ENCODE peak calls at places on chromosomes 11 and 22, in five cellular contexts. One of them, this sample, is unnamed.

GRCh38 chr11:110812334-110812733 is 100.1 kb upstream of the ARHGAP20 start:
- ATAC-seq in PC-3: no peak
- ATAC-seq in HepG2: no peak
- ATAC-seq in body of pancreas: no peak
- ATAC-seq in right cardiac atrium: no peak
- ATAC-seq in this sample: no peak

GRCh38 chr11:105202844-105203548 is 63.4 kb upstream of the CARD18 start:
- ATAC-seq in body of pancreas: peak; percentile 96
- ATAC-seq in PC-3: peak; percentile 74
- ATAC-seq in HepG2: peak; percentile 96
- ATAC-seq in right cardiac atrium: no peak
- ATAC-seq in this sample: no peak

GRCh38 chr11:8608646-8609045 is 14.6 kb upstream of the STK33 start:
- ATAC-seq in HepG2: no peak
- ATAC-seq in right cardiac atrium: no peak
- ATAC-seq in PC-3: no peak
- ATAC-seq in body of pancreas: no peak
- ATAC-seq in this sample: no peak

GRCh38 chr11:87437133-87437843 is 399.6 kb downstream of the TMEM135 start:
- ATAC-seq in HepG2: no peak
- ATAC-seq in right cardiac atrium: no peak
- ATAC-seq in body of pancreas: no peak
- ATAC-seq in PC-3: peak; percentile 18
- ATAC-seq in this sample: no peak

GRCh38 chr11:48017105-48017874 is 36.9 kb downstream of the PTPRJ start:
- ATAC-seq in right cardiac atrium: no peak
- ATAC-seq in HepG2: no peak
- ATAC-seq in PC-3: no peak
- ATAC-seq in body of pancreas: no peak
- ATAC-seq in this sample: no peak

GRCh38 chr11:7160814-7161489 is 72.2 kb downstream of the RBMXL2 start:
- ATAC-seq in PC-3: peak; percentile 92
- ATAC-seq in body of pancreas: no peak
- ATAC-seq in HepG2: no peak
- ATAC-seq in right cardiac atrium: no peak
- ATAC-seq in this sample: no peak

GRCh38 chr11:114163830-114164401 is 104.4 kb downstream of the ZBTB16 start:
- ATAC-seq in right cardiac atrium: peak; percentile 33
- ATAC-seq in body of pancreas: no peak
- ATAC-seq in PC-3: no peak
- ATAC-seq in HepG2: no peak
- ATAC-seq in this sample: peak; percentile 61

GRCh38 chr11:46472662-46472994 is 81.1 kb upstream of the CHRM4 start:
- ATAC-seq in PC-3: peak; percentile 43
- ATAC-seq in HepG2: peak; percentile 69
- ATAC-seq in body of pancreas: peak; percentile 84
- ATAC-seq in right cardiac atrium: peak; percentile 76
- ATAC-seq in this sample: no peak

GRCh38 chr11:75543808-75544207 is 18.1 kb upstream of the GDPD5 start:
- ATAC-seq in PC-3: no peak
- ATAC-seq in right cardiac atrium: no peak
- ATAC-seq in body of pancreas: no peak
- ATAC-seq in HepG2: no peak
- ATAC-seq in this sample: no peak

GRCh38 chr11:31676280-31676982 is 134.7 kb downstream of the PAX6 start:
- ATAC-seq in HepG2: no peak
- ATAC-seq in body of pancreas: no peak
- ATAC-seq in right cardiac atrium: no peak
- ATAC-seq in PC-3: no peak
- ATAC-seq in this sample: no peak

GRCh38 chr22:30945653-30946052 is 22.9 kb downstream of the MORC2 start:
- ATAC-seq in body of pancreas: no peak
- ATAC-seq in PC-3: no peak
- ATAC-seq in right cardiac atrium: no peak
- ATAC-seq in HepG2: no peak
- ATAC-seq in this sample: no peak
- H3K27ac ChIP-seq in body of pancreas: no peak overlapping the region
- H3K27ac ChIP-seq in PC-3: no peak overlapping the region
- H3K27ac ChIP-seq in right cardiac atrium: no peak overlapping the region
- H3K27ac ChIP-seq in HepG2: no peak overlapping the region
- H3K27ac ChIP-seq in this sample: no peak overlapping the region

DNA sequence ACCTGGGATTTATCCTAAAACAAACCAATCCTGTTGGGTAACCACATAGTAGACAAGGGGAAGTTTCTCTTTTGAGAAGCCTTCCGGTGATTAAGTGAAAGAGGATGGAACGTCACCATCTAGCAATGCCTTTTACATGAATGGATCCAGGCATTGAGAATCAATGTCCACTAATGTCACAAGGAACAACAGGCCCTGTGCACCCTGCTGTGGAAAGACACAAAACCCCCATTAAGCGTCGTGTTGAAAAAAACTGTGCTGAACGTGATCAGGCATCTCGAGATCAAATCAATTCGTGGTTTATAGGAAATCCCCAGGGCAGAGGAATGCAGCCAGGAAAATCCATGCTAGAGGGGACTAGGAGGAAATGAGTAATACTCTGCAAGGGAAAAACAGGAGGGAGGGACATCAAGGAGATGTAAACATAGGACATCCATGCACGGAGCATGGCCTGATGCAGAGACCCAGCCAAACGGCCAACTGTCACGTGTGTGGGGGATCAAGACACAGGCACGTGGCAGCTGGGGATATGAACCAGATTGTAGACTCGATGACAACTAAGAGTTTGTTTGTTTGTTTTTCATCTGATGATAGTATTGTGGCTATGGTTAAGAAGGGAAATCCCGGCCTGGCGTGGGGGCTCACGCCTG is 38.6 kb upstream of the CARS1 start:
- ATAC-seq in body of pancreas: peak; percentile 55
- ATAC-seq in HepG2: no peak
- ATAC-seq in PC-3: peak; percentile 77
- ATAC-seq in right cardiac atrium: peak; percentile 75
- ATAC-seq in this sample: peak; percentile 46
- H3K27me3 ChIP-seq in body of pancreas: no peaks in the 10 kb centered on the region
- H3K27me3 ChIP-seq in HepG2: peaks cover 68% of the 10 kb centered on the region
- H3K27me3 ChIP-seq in PC-3: no peaks in the 10 kb centered on the region
- H3K27me3 ChIP-seq in right cardiac atrium: no peaks in the 10 kb centered on the region
- H3K27me3 ChIP-seq in this sample: no peaks in the 10 kb centered on the region

GRCh38 chr11:34921156-34921555 is 4.7 kb downstream of the PDHX start:
- ATAC-seq in body of pancreas: no peak
- ATAC-seq in PC-3: no peak
- ATAC-seq in HepG2: no peak
- ATAC-seq in right cardiac atrium: no peak
- ATAC-seq in this sample: no peak
- H3K27ac ChIP-seq in body of pancreas: no peak overlapping the region
- H3K27ac ChIP-seq in PC-3: no peak overlapping the region
- H3K27ac ChIP-seq in HepG2: no peak overlapping the region
- H3K27ac ChIP-seq in right cardiac atrium: no peak overlapping the region
- H3K27ac ChIP-seq in this sample: no peak overlapping the region

GRCh38 chr22:35509960-35510359 is 30.7 kb upstream of the RASD2 start:
- ATAC-seq in body of pancreas: no peak
- ATAC-seq in right cardiac atrium: no peak
- ATAC-seq in PC-3: no peak
- ATAC-seq in HepG2: no peak
- ATAC-seq in this sample: no peak

GRCh38 chr22:35505394-35506258 is 35.0 kb upstream of the RASD2 start:
- ATAC-seq in right cardiac atrium: no peak
- ATAC-seq in body of pancreas: no peak
- ATAC-seq in HepG2: no peak
- ATAC-seq in PC-3: no peak
- ATAC-seq in this sample: no peak

GRCh38 chr22:35510481-35510934 is 30.1 kb upstream of the RASD2 start:
- ATAC-seq in body of pancreas: no peak
- ATAC-seq in PC-3: no peak
- ATAC-seq in HepG2: no peak
- ATAC-seq in right cardiac atrium: no peak
- ATAC-seq in this sample: peak; percentile 68

GRCh38 chr22:35509451-35509850 is 31.2 kb upstream of the RASD2 start:
- ATAC-seq in right cardiac atrium: no peak
- ATAC-seq in HepG2: no peak
- ATAC-seq in PC-3: no peak
- ATAC-seq in body of pancreas: no peak
- ATAC-seq in this sample: no peak

DNA sequence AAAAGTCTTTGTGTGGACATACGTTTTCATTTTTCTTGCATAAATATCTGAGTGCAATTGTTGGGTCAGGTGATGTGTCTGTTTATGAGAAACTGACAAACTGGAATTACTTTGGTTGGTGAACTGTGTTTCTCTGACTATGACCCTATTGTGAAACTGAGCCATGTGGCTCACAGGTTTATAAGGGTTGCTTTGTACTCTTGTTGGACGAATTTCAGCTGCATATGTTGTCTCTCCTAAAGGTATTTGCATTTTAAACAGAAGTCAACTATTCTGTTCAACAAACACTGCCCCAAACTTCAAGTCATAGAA is 34.4 kb upstream of the RASD2 start:
- ATAC-seq in body of pancreas: no peak
- ATAC-seq in PC-3: peak; percentile 62
- ATAC-seq in right cardiac atrium: no peak
- ATAC-seq in HepG2: peak; percentile 79
- ATAC-seq in this sample: no peak
- H3K27me3 ChIP-seq in body of pancreas: no peaks in the 10 kb centered on the region
- H3K27me3 ChIP-seq in PC-3: no peaks in the 10 kb centered on the region
- H3K27me3 ChIP-seq in right cardiac atrium: no peaks in the 10 kb centered on the region
- H3K27me3 ChIP-seq in HepG2: no peaks in the 10 kb centered on the region
- H3K27me3 ChIP-seq in this sample: no peaks in the 10 kb centered on the region

DNA sequence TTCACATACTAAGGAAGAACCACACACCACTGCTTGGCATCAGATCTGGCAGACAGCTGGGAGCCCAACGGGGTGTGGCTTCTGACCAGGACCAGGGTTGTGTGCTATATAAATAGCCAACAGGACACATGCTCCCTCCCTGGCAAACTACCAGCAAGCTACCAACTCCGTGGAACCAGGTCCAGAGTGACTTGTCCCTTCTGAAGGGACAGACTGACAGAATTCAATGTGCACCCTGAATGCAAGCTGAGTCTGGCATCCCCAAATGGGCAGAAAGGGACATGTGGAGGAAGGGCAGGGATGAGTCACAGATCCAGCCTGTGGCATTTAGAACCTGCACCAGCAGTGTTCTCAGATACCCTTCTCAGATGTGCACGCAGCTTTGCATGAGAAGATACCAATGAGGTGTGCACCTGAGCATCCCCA is 92.9 kb downstream of the MICAL3 start:
- ATAC-seq in PC-3: peak; percentile 69
- ATAC-seq in right cardiac atrium: peak; percentile 91
- ATAC-seq in body of pancreas: peak; percentile 27
- ATAC-seq in HepG2: peak; percentile 32
- ATAC-seq in this sample: no peak
- H3K27ac ChIP-seq in PC-3: no peak overlapping the region
- H3K27ac ChIP-seq in right cardiac atrium: peak overlapping the region; percentile 70
- H3K27ac ChIP-seq in body of pancreas: no peak overlapping the region
- H3K27ac ChIP-seq in HepG2: peak overlapping the region; percentile 65
- H3K27ac ChIP-seq in this sample: no peak overlapping the region

GRCh38 chr22:39894554-39895092 is 1.1 kb upstream of the ENTHD1 start:
- ATAC-seq in PC-3: no peak
- ATAC-seq in body of pancreas: no peak
- ATAC-seq in HepG2: no peak
- ATAC-seq in right cardiac atrium: no peak
- ATAC-seq in this sample: no peak
- H3K27me3 ChIP-seq in PC-3: peaks cover 29% of the 10 kb centered on the region
- H3K27me3 ChIP-seq in body of pancreas: no peaks in the 10 kb centered on the region
- H3K27me3 ChIP-seq in HepG2: peaks cover 11% of the 10 kb centered on the region
- H3K27me3 ChIP-seq in right cardiac atrium: no peaks in the 10 kb centered on the region
- H3K27me3 ChIP-seq in this sample: peaks cover 10% of the 10 kb centered on the region

GRCh38 chr22:46769706-46770105 is 7.3 kb downstream of the TBC1D22A start:
- ATAC-seq in body of pancreas: no peak
- ATAC-seq in HepG2: no peak
- ATAC-seq in right cardiac atrium: peak; percentile 2
- ATAC-seq in PC-3: no peak
- ATAC-seq in this sample: no peak
- H3K27ac ChIP-seq in body of pancreas: no peak overlapping the region
- H3K27ac ChIP-seq in HepG2: no peak overlapping the region
- H3K27ac ChIP-seq in right cardiac atrium: peak overlapping the region; percentile 16
- H3K27ac ChIP-seq in PC-3: no peak overlapping the region
- H3K27ac ChIP-seq in this sample: no peak overlapping the region

GRCh38 chr22:22387386-22387736 is 121.2 kb downstream of the ZNF280B start:
- ATAC-seq in body of pancreas: no peak
- ATAC-seq in right cardiac atrium: no peak
- ATAC-seq in PC-3: no peak
- ATAC-seq in HepG2: peak; percentile 57
- ATAC-seq in this sample: no peak
- H3K27me3 ChIP-seq in body of pancreas: no peaks in the 10 kb centered on the region
- H3K27me3 ChIP-seq in right cardiac atrium: no peaks in the 10 kb centered on the region
- H3K27me3 ChIP-seq in PC-3: peaks cover 48% of the 10 kb centered on the region
- H3K27me3 ChIP-seq in HepG2: no peaks in the 10 kb centered on the region
- H3K27me3 ChIP-seq in this sample: peaks cover 80% of the 10 kb centered on the region

DNA sequence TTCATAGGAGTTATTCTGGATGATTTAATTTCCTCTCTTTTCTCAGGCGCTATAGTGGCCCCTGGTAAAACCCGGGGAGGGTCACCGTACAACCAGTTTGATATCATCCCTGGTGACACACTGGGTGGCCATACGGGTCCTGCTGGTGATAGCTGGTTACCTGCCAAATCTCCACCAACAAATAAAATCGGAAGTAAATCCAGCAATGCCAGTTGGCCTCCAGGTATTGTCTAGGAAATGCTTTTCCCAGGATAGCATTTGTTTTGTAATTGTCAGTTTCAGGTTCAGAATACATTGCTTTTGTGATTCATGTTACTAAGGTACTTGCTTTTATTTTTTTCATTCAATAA is 35.6 kb upstream of the ADSL start:
- ATAC-seq in PC-3: no peak
- ATAC-seq in body of pancreas: no peak
- ATAC-seq in right cardiac atrium: no peak
- ATAC-seq in HepG2: no peak
- ATAC-seq in this sample: no peak
- H3K27ac ChIP-seq in PC-3: no peak overlapping the region
- H3K27ac ChIP-seq in body of pancreas: no peak overlapping the region
- H3K27ac ChIP-seq in right cardiac atrium: no peak overlapping the region
- H3K27ac ChIP-seq in HepG2: no peak overlapping the region
- H3K27ac ChIP-seq in this sample: peak overlapping the region; percentile 81